ENCODE peak calls at places on chromosomes 6 and 20, in five cellular contexts. D, E, Q, L and K are unnamed samples.

GRCh38 chr6:149334682-149335160 is 17.2 kb downstream of the TAB2 start:
- DNase-seq in E (peak; percentile 82), L (no peak), D (peak; percentile 32), Q (peak; percentile 38), K (no peak)

GRCh38 chr6:56363796-56364195 is 116.4 kb upstream of the COL21A1 start:
- DNase-seq in L (no peak), Q (no peak), E (no peak), D (no peak), K (no peak)

GRCh38 chr20:57688864-57689263 is 21.0 kb downstream of the PMEPA1 start:
- DNase-seq in L (no peak), E (peak; percentile 12), Q (no peak), D (no peak), K (no peak)

GRCh38 chr20:60964911-60965310 is 287.1 kb upstream of the CDH4 start:
- DNase-seq in L (no peak), E (no peak), Q (no peak), D (no peak), K (no peak)

GRCh38 chr6:96520039-96520850 is 1.4 kb upstream of the UFL1 start:
- DNase-seq in Q (peak; percentile 51), E (peak; percentile 15), L (peak; percentile 22), D (no peak), K (no peak)

GRCh38 chr20:58179432-58180099 is 48.9 kb downstream of the ANKRD60 start:
- DNase-seq in Q (peak; percentile 21), D (no peak), L (peak; percentile 66), E (no peak), K (peak; percentile 39)

GRCh38 chr6:25192562-25192961 is 86.6 kb upstream of the CARMIL1 start:
- DNase-seq in L (peak; percentile 36), E (peak; percentile 91), D (no peak), Q (peak; percentile 50), K (no peak)

GRCh38 chr20:20713244-20713765 is 861 bp upstream of the RALGAPA2 start:
- DNase-seq in E (no peak), L (no peak), Q (no peak), D (no peak), K (no peak)

GRCh38 chr6:35602133-35602946 is 86.4 kb downstream of the FKBP5 start:
- DNase-seq in L (no peak), E (peak; percentile 87), Q (no peak), D (no peak), K (no peak)

GRCh38 chr20:36541227-36542018 is at the start of gene MYL9:
- DNase-seq in L (no peak), E (peak; percentile 40), Q (peak; percentile 95), D (peak; percentile 39), K (peak; percentile 98)

GRCh38 chr6:137731960-137732616 is 135.0 kb upstream of the TNFAIP3 start:
- DNase-seq in D (no peak), L (no peak), Q (no peak), E (peak; percentile 87), K (no peak)

GRCh38 chr20:8812818-8813217 is 256.1 kb upstream of the PLCB4 start:
- DNase-seq in Q (peak; percentile 20), L (peak; percentile 92), D (no peak), E (no peak), K (peak; percentile 21)

GRCh38 chr6:144219056-144219685 is 66.0 kb upstream of the UTRN start:
- DNase-seq in L (peak; percentile 62), D (no peak), Q (no peak), E (peak; percentile 72), K (no peak)

GRCh38 chr6:69816569-69816968 is 19.8 kb upstream of the LMBRD1 start:
- DNase-seq in D (no peak), Q (no peak), L (no peak), E (no peak), K (no peak)
- H3K4me3 ChIP-seq in D (no peak overlapping the region), Q (no peak overlapping the region), L (no peak overlapping the region), E (no peak overlapping the region), K (no peak overlapping the region)

GRCh38 chr20:62506087-62506486 is 30.3 kb upstream of the GATA5 start:
- DNase-seq in Q (no peak), E (no peak), L (no peak), D (no peak), K (no peak)
- TF ChIP-seq CTCF in Q (no peak), E (no peak), L (no peak), D (no peak), K (no peak)

DNA sequence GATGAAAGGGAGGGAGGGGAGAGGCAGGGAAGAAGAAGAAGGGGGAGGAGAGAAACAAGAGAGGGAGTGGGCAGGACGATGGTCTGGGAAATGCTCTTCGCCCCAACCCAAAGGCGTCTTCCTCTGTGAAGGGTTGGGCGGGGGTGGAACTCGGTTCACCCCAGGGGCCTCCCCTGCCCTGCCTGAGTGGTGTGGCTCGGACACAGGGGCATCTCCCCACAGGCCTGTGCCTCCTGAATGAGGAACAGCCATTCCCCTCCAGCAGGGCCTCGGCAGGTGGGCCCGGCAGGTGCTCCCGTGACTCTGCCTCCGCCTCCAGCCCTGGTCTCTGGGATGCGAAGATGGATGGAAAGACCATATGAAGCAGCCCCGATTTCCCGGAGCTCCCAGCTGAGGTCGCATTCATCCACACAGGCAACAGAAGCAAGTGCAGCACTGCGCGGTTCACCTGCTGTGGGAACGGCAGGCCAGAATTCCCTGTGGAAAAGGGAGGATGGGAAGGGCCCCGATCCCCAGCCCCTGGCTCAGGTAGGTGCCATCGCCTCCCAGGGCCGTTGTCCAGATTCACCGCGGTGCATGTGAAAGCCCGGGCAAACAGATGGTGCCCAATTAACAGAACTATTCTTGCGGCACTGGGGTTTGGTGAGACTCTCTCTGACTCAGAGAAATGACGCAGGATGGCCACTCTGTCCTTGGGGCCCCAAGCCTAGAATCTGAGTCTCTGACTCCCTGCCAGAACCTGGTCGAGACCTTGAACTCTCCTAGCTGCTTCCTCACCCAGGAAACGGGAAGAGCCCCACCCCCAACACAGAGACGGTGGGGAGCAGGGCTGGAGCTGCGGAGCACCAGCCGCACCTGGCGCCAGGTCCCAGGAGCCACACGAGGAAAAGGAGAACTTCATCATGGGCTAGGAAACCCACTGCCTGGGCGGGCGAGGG is 29.5 kb upstream of the RPS6KA2 start:
- DNase-seq in Q (peak; percentile 94), E (peak; percentile 47), D (no peak), L (no peak), K (no peak)
- H3K4me3 ChIP-seq in Q (no peak overlapping the region), E (no peak overlapping the region), D (peak overlapping the region; percentile 0), L (no peak overlapping the region), K (no peak overlapping the region)

GRCh38 chr6:121615493-121615892 is 180.0 kb downstream of the GJA1 start:
- DNase-seq in Q (no peak), E (no peak), D (no peak), L (no peak), K (no peak)
- TF ChIP-seq CTCF in Q (peak; percentile 12), E (peak; percentile 24), D (peak; percentile 23), L (peak; percentile 24), K (no peak)